ENCODE peak calls at places on chromosomes 3 and 15, in four cellular contexts. One of them, this sample, is unnamed.

GRCh38 chr3:67653425-67654098 is 850 bp downstream of the SUCLG2 start:
- DNase-seq in A549: no peak
- DNase-seq in K562: peak; percentile 10
- DNase-seq in ovary: no peak
- DNase-seq in this sample: no peak

GRCh38 chr15:37045859-37046318 is 54.5 kb downstream of the MEIS2 start:
- DNase-seq in ovary: no peak
- DNase-seq in K562: no peak
- DNase-seq in A549: no peak
- DNase-seq in this sample: no peak

GRCh38 chr3:21390136-21390535 is 360.9 kb downstream of the ZNF385D start:
- DNase-seq in A549: no peak
- DNase-seq in K562: no peak
- DNase-seq in ovary: no peak
- DNase-seq in this sample: no peak

GRCh38 chr15:71802770-71803169 is 7.6 kb upstream of the NR2E3 start:
- DNase-seq in A549: no peak
- DNase-seq in K562: peak; percentile 49
- DNase-seq in ovary: no peak
- DNase-seq in this sample: no peak

GRCh38 chr3:20074226-20075063 is 34.2 kb downstream of the KAT2B start:
- DNase-seq in ovary: no peak
- DNase-seq in K562: no peak
- DNase-seq in A549: no peak
- DNase-seq in this sample: no peak

GRCh38 chr3:194468086-194468485 is 18.7 kb downstream of the ATP13A3 start:
- DNase-seq in K562: no peak
- DNase-seq in ovary: no peak
- DNase-seq in A549: no peak
- DNase-seq in this sample: no peak

GRCh38 chr3:72332036-72332435 is 516.2 kb downstream of the SHQ1 start:
- DNase-seq in A549: no peak
- DNase-seq in ovary: no peak
- DNase-seq in K562: no peak
- DNase-seq in this sample: no peak

GRCh38 chr15:101306341-101307047 is 11.4 kb upstream of the SNRPA1 start:
- DNase-seq in ovary: no peak
- DNase-seq in A549: no peak
- DNase-seq in K562: no peak
- DNase-seq in this sample: peak; percentile 32

GRCh38 chr3:134315286-134316106 is 58.8 kb downstream of the AMOTL2 start:
- DNase-seq in ovary: peak; percentile 79
- DNase-seq in A549: no peak
- DNase-seq in K562: peak; percentile 17
- DNase-seq in this sample: peak; percentile 91

GRCh38 chr3:122902326-122902725 is 107.5 kb downstream of the SLC49A4 start:
- DNase-seq in K562: no peak
- DNase-seq in ovary: no peak
- DNase-seq in A549: no peak
- DNase-seq in this sample: no peak

GRCh38 chr3:160616721-160617120 is 51.4 kb upstream of the KPNA4 start:
- DNase-seq in ovary: no peak
- DNase-seq in K562: no peak
- DNase-seq in A549: no peak
- DNase-seq in this sample: no peak

GRCh38 chr3:152737021-152737908 is 97.7 kb upstream of the P2RY1 start:
- DNase-seq in A549: no peak
- DNase-seq in ovary: no peak
- DNase-seq in K562: peak; percentile 4
- DNase-seq in this sample: no peak

GRCh38 chr3:180184806-180185205 is 148.1 kb upstream of the PEX5L start:
- DNase-seq in ovary: no peak
- DNase-seq in K562: no peak
- DNase-seq in A549: no peak
- DNase-seq in this sample: no peak

GRCh38 chr15:71115567-71116351 is 488 bp downstream of the THSD4 start:
- DNase-seq in K562: no peak
- DNase-seq in A549: peak; percentile 67
- DNase-seq in ovary: peak; percentile 26
- DNase-seq in this sample: no peak

GRCh38 chr3:20558161-20558560 is 372.2 kb upstream of the SGO1 start:
- DNase-seq in ovary: no peak
- DNase-seq in K562: no peak
- DNase-seq in A549: no peak
- DNase-seq in this sample: no peak

GRCh38 chr3:169838511-169838910 is 25.8 kb upstream of the LRRC34 start:
- DNase-seq in ovary: no peak
- DNase-seq in K562: no peak
- DNase-seq in A549: no peak
- DNase-seq in this sample: no peak
- H3K4me1 ChIP-seq in ovary: no peaks in the 10 kb centered on the region
- H3K4me1 ChIP-seq in K562: no peaks in the 10 kb centered on the region
- H3K4me1 ChIP-seq in A549: no peaks in the 10 kb centered on the region
- H3K4me1 ChIP-seq in this sample: no peaks in the 10 kb centered on the region

GRCh38 chr3:26350853-26351252 is 271.7 kb upstream of the LRRC3B start:
- DNase-seq in K562: no peak
- DNase-seq in A549: no peak
- DNase-seq in ovary: no peak
- DNase-seq in this sample: no peak
- H3K4me1 ChIP-seq in K562: no peaks in the 10 kb centered on the region
- H3K4me1 ChIP-seq in A549: no peaks in the 10 kb centered on the region
- H3K4me1 ChIP-seq in ovary: no peaks in the 10 kb centered on the region
- H3K4me1 ChIP-seq in this sample: no peaks in the 10 kb centered on the region

DNA sequence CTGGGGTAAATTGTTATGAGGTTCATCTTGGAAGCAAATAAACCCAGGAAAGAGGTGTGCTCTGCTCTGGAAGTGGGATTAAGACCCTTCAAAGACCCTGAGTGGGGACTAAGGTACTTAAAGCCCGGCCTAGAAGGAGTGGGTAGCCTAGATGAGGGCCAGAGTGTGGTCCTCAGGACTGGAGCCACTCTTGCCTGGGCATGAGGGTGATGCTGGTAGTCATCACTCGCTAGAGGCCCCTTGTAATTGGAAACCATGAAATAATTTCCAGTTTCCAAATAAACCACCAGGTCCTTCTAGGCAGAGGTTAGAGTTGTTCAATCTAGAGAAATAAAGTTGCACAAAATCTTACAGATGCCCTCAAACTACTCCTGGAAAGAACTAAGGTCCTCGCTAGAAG is 15.2 kb upstream of the LMCD1 start:
- DNase-seq in A549: no peak
- DNase-seq in K562: no peak
- DNase-seq in ovary: no peak
- DNase-seq in this sample: no peak
- H3K4me1 ChIP-seq in A549: peaks cover 28% of the 10 kb centered on the region
- H3K4me1 ChIP-seq in K562: no peaks in the 10 kb centered on the region
- H3K4me1 ChIP-seq in ovary: peaks cover 13% of the 10 kb centered on the region
- H3K4me1 ChIP-seq in this sample: no peaks in the 10 kb centered on the region

GRCh38 chr15:39396979-39397615 is 183.8 kb upstream of the THBS1 start:
- DNase-seq in A549: no peak
- DNase-seq in ovary: no peak
- DNase-seq in K562: peak; percentile 60
- DNase-seq in this sample: no peak
- H3K4me1 ChIP-seq in A549: peaks cover 31% of the 10 kb centered on the region
- H3K4me1 ChIP-seq in ovary: peaks cover 5% of the 10 kb centered on the region
- H3K4me1 ChIP-seq in K562: no peaks in the 10 kb centered on the region
- H3K4me1 ChIP-seq in this sample: no peaks in the 10 kb centered on the region

GRCh38 chr3:101940521-101940992 is 91.2 kb downstream of the NFKBIZ start:
- DNase-seq in K562: peak; percentile 65
- DNase-seq in A549: no peak
- DNase-seq in ovary: peak; percentile 10
- DNase-seq in this sample: peak; percentile 79
- H3K4me1 ChIP-seq in K562: no peaks in the 10 kb centered on the region
- H3K4me1 ChIP-seq in A549: peaks cover 17% of the 10 kb centered on the region
- H3K4me1 ChIP-seq in ovary: no peaks in the 10 kb centered on the region
- H3K4me1 ChIP-seq in this sample: no peaks in the 10 kb centered on the region

GRCh38 chr15:90001683-90002427 is 731 bp downstream of the ZNF710 start:
- DNase-seq in ovary: peak; percentile 61
- DNase-seq in A549: peak; percentile 75
- DNase-seq in K562: peak; percentile 66
- DNase-seq in this sample: no peak
- H3K4me1 ChIP-seq in ovary: peaks cover 9% of the 10 kb centered on the region
- H3K4me1 ChIP-seq in A549: peaks cover 66% of the 10 kb centered on the region
- H3K4me1 ChIP-seq in K562: peaks cover 34% of the 10 kb centered on the region
- H3K4me1 ChIP-seq in this sample: no peaks in the 10 kb centered on the region

GRCh38 chr3:167728631-167729335 is 5.9 kb downstream of the PDCD10 start:
- DNase-seq in K562: peak; percentile 66
- DNase-seq in A549: no peak
- DNase-seq in ovary: no peak
- DNase-seq in this sample: no peak
- H3K4me1 ChIP-seq in K562: peaks cover 12% of the 10 kb centered on the region
- H3K4me1 ChIP-seq in A549: peaks cover 56% of the 10 kb centered on the region
- H3K4me1 ChIP-seq in ovary: peaks cover 1% of the 10 kb centered on the region
- H3K4me1 ChIP-seq in this sample: no peaks in the 10 kb centered on the region

GRCh38 chr15:63600646-63601025 is 3.4 kb downstream of the FBXL22 start:
- DNase-seq in K562: no peak
- DNase-seq in A549: peak; percentile 94
- DNase-seq in ovary: peak; percentile 85
- DNase-seq in this sample: peak; percentile 83
- H3K4me1 ChIP-seq in K562: peaks cover 18% of the 10 kb centered on the region
- H3K4me1 ChIP-seq in A549: peaks cover 20% of the 10 kb centered on the region
- H3K4me1 ChIP-seq in ovary: peaks cover 25% of the 10 kb centered on the region
- H3K4me1 ChIP-seq in this sample: no peaks in the 10 kb centered on the region

GRCh38 chr15:68812069-68812468 is 8.6 kb downstream of the ANP32A start:
- DNase-seq in K562: no peak
- DNase-seq in A549: no peak
- DNase-seq in ovary: no peak
- DNase-seq in this sample: peak; percentile 43
- H3K4me1 ChIP-seq in K562: peaks cover 19% of the 10 kb centered on the region
- H3K4me1 ChIP-seq in A549: peaks cover 40% of the 10 kb centered on the region
- H3K4me1 ChIP-seq in ovary: peaks cover 4% of the 10 kb centered on the region
- H3K4me1 ChIP-seq in this sample: no peaks in the 10 kb centered on the region

DNA sequence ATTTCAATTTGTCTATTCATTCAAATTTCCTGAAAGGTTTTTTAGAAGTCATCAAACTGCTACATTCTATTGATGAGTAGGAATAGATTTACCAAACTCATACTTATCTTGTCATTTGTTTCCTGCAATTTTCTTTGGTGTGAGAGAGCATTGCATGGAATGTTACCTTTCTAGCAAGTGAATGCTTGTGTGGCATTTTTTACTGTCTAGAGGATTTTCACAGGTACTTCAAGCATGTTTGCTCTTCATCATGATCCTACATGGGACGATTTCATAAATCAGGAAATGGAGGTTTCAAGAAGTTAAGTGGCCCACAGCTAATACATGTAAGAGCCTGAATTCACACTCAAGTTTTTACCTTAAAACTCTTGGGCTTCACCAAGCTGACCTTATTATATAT is 26.1 kb downstream of the TGFBR2 start:
- DNase-seq in ovary: no peak
- DNase-seq in K562: no peak
- DNase-seq in A549: no peak
- DNase-seq in this sample: no peak
- H3K4me1 ChIP-seq in ovary: peaks cover 6% of the 10 kb centered on the region
- H3K4me1 ChIP-seq in K562: no peaks in the 10 kb centered on the region
- H3K4me1 ChIP-seq in A549: peaks cover 58% of the 10 kb centered on the region
- H3K4me1 ChIP-seq in this sample: peaks cover 95% of the 10 kb centered on the region